ENCODE peak calls at places on chromosomes 3 and 15, in six cellular contexts. One of them, this sample, is unnamed.

GRCh38 chr3:26246901-26247300 is 375.7 kb upstream of the LRRC3B start:
- DNase-seq in prostate gland: no peak
- DNase-seq in HepG2: no peak
- DNase-seq in suprapubic skin: no peak
- DNase-seq in endothelial cell of umbilical vein: no peak
- DNase-seq in Panc1: no peak
- DNase-seq in this sample: no peak

GRCh38 chr3:5149306-5149880 is 27.3 kb downstream of the ARL8B start:
- DNase-seq in prostate gland: no peak
- DNase-seq in HepG2: no peak
- DNase-seq in suprapubic skin: no peak
- DNase-seq in endothelial cell of umbilical vein: no peak
- DNase-seq in Panc1: no peak
- DNase-seq in this sample: no peak

GRCh38 chr15:36887214-36888017 is 212.9 kb downstream of the MEIS2 start:
- DNase-seq in prostate gland: peak; percentile 41
- DNase-seq in HepG2: no peak
- DNase-seq in suprapubic skin: no peak
- DNase-seq in endothelial cell of umbilical vein: no peak
- DNase-seq in Panc1: no peak
- DNase-seq in this sample: no peak

GRCh38 chr15:85494035-85494793 is 113.8 kb downstream of the AKAP13 start:
- DNase-seq in prostate gland: no peak
- DNase-seq in HepG2: no peak
- DNase-seq in suprapubic skin: no peak
- DNase-seq in endothelial cell of umbilical vein: peak; percentile 76
- DNase-seq in Panc1: peak; percentile 81
- DNase-seq in this sample: no peak

GRCh38 chr3:53221345-53221744 is 34.5 kb downstream of the TKT start:
- DNase-seq in prostate gland: no peak
- DNase-seq in HepG2: no peak
- DNase-seq in suprapubic skin: no peak
- DNase-seq in endothelial cell of umbilical vein: no peak
- DNase-seq in Panc1: no peak
- DNase-seq in this sample: no peak

GRCh38 chr3:180646187-180646790 is 33.0 kb downstream of the CCDC39 start:
- DNase-seq in prostate gland: no peak
- DNase-seq in HepG2: no peak
- DNase-seq in suprapubic skin: no peak
- DNase-seq in endothelial cell of umbilical vein: peak; percentile 2
- DNase-seq in Panc1: peak; percentile 7
- DNase-seq in this sample: no peak

GRCh38 chr3:164524201-164524600 is 554.1 kb downstream of the SI start:
- DNase-seq in prostate gland: no peak
- DNase-seq in HepG2: peak; percentile 69
- DNase-seq in suprapubic skin: no peak
- DNase-seq in endothelial cell of umbilical vein: no peak
- DNase-seq in Panc1: no peak
- DNase-seq in this sample: no peak

GRCh38 chr3:15755780-15756179 is 42.0 kb downstream of the ANKRD28 start:
- DNase-seq in prostate gland: no peak
- DNase-seq in HepG2: no peak
- DNase-seq in suprapubic skin: no peak
- DNase-seq in endothelial cell of umbilical vein: no peak
- DNase-seq in Panc1: no peak
- DNase-seq in this sample: no peak

GRCh38 chr15:51883436-51883835 is 54.0 kb downstream of the TMOD3 start:
- DNase-seq in prostate gland: no peak
- DNase-seq in HepG2: no peak
- DNase-seq in suprapubic skin: no peak
- DNase-seq in endothelial cell of umbilical vein: no peak
- DNase-seq in Panc1: no peak
- DNase-seq in this sample: no peak

GRCh38 chr3:162141232-162141631 is 644.6 kb downstream of the OTOL1 start:
- DNase-seq in prostate gland: no peak
- DNase-seq in HepG2: no peak
- DNase-seq in suprapubic skin: no peak
- DNase-seq in endothelial cell of umbilical vein: no peak
- DNase-seq in Panc1: no peak
- DNase-seq in this sample: no peak

GRCh38 chr3:16927485-16927884 is 42.7 kb downstream of the PLCL2 start:
- DNase-seq in prostate gland: no peak
- DNase-seq in HepG2: no peak
- DNase-seq in suprapubic skin: no peak
- DNase-seq in endothelial cell of umbilical vein: no peak
- DNase-seq in Panc1: no peak
- DNase-seq in this sample: no peak

GRCh38 chr3:70277304-70277703 is 35.1 kb downstream of the MDFIC2 start:
- DNase-seq in prostate gland: no peak
- DNase-seq in HepG2: no peak
- DNase-seq in suprapubic skin: no peak
- DNase-seq in endothelial cell of umbilical vein: no peak
- DNase-seq in Panc1: no peak
- DNase-seq in this sample: no peak

GRCh38 chr3:111143-112069 is 85.2 kb upstream of the CHL1 start:
- DNase-seq in prostate gland: no peak
- DNase-seq in HepG2: peak; percentile 6
- DNase-seq in suprapubic skin: no peak
- DNase-seq in endothelial cell of umbilical vein: no peak
- DNase-seq in Panc1: no peak
- DNase-seq in this sample: no peak

GRCh38 chr15:90594297-90594696 is 64.6 kb downstream of the CRTC3 start:
- DNase-seq in prostate gland: peak; percentile 96
- DNase-seq in HepG2: no peak
- DNase-seq in suprapubic skin: peak; percentile 88
- DNase-seq in endothelial cell of umbilical vein: peak; percentile 75
- DNase-seq in Panc1: no peak
- DNase-seq in this sample: peak; percentile 95

GRCh38 chr15:39588531-39589192 is 7.8 kb downstream of the THBS1 start:
- DNase-seq in prostate gland: no peak
- DNase-seq in HepG2: no peak
- DNase-seq in suprapubic skin: no peak
- DNase-seq in endothelial cell of umbilical vein: peak; percentile 66
- DNase-seq in Panc1: no peak
- DNase-seq in this sample: no peak

GRCh38 chr3:125035217-125035616 is 20.6 kb downstream of the HEG1 start:
- DNase-seq in prostate gland: no peak
- DNase-seq in HepG2: no peak
- DNase-seq in suprapubic skin: no peak
- DNase-seq in endothelial cell of umbilical vein: no peak
- DNase-seq in Panc1: no peak
- DNase-seq in this sample: no peak

DNA sequence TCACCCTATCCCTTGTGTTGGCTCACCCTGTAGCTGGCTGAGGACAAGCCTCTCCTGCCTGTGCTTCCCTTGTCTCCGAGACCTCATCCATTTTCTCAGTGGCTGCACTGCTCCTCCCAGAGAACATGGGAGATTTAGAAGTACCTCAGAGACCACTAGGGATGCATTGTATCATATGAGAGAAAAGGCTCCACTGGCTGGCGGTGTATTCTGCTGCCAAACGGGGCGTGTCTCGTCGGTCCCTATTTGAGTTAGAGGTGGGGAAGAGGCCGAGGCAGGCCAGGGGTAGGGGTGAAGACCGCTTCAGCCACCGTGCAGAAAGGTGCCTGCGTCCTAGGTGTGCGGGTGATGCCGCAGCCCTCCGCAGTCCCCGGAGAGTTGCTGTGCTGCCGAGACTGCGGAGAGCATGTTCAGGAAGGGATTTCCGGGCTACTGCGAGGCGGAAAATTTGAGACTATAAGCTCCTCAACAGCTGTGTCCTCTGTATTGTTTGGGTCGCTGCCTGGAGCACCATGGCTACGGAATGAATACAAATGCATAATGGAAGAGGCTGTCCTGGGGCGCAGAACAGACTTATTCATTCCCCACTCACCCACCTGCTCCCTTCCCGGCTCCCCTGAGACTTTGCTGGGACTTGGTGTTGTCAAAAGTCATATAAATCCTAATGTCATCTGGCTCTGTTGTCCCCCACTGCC is 43.9 kb downstream of the SPSB4 start:
- DNase-seq in prostate gland: no peak
- DNase-seq in HepG2: no peak
- DNase-seq in suprapubic skin: peak; percentile 78
- DNase-seq in endothelial cell of umbilical vein: peak; percentile 48
- DNase-seq in Panc1: no peak
- DNase-seq in this sample: no peak
- H3K4me3 ChIP-seq in prostate gland: no peak overlapping the region
- H3K4me3 ChIP-seq in HepG2: no peak overlapping the region
- H3K4me3 ChIP-seq in suprapubic skin: peak overlapping the region; percentile 31
- H3K4me3 ChIP-seq in endothelial cell of umbilical vein: no peak overlapping the region
- H3K4me3 ChIP-seq in Panc1: no peak overlapping the region
- H3K4me3 ChIP-seq in this sample: no peak overlapping the region

GRCh38 chr3:146058241-146058640 is 102.7 kb downstream of the PLOD2 start:
- DNase-seq in prostate gland: no peak
- DNase-seq in HepG2: no peak
- DNase-seq in suprapubic skin: no peak
- DNase-seq in endothelial cell of umbilical vein: no peak
- DNase-seq in Panc1: no peak
- DNase-seq in this sample: no peak
- TF ChIP-seq POLR2AphosphoS5 in prostate gland: no peak
- TF ChIP-seq POLR2AphosphoS5 in HepG2: no peak
- TF ChIP-seq POLR2AphosphoS5 in suprapubic skin: no peak
- TF ChIP-seq POLR2AphosphoS5 in endothelial cell of umbilical vein: no peak
- TF ChIP-seq POLR2AphosphoS5 in Panc1: no peak
- TF ChIP-seq POLR2AphosphoS5 in this sample: no peak

GRCh38 chr3:110813541-110813940 is 258.1 kb upstream of the NECTIN3 start:
- DNase-seq in prostate gland: no peak
- DNase-seq in HepG2: no peak
- DNase-seq in suprapubic skin: no peak
- DNase-seq in endothelial cell of umbilical vein: no peak
- DNase-seq in Panc1: no peak
- DNase-seq in this sample: no peak
- H3K4me1 ChIP-seq in prostate gland: no peaks in the 10 kb centered on the region
- H3K4me1 ChIP-seq in HepG2: peaks cover 8% of the 10 kb centered on the region
- H3K4me1 ChIP-seq in suprapubic skin: no peaks in the 10 kb centered on the region
- H3K4me1 ChIP-seq in endothelial cell of umbilical vein: peaks cover 21% of the 10 kb centered on the region
- H3K4me1 ChIP-seq in Panc1: no peaks in the 10 kb centered on the region
- H3K4me1 ChIP-seq in this sample: no peaks in the 10 kb centered on the region

DNA sequence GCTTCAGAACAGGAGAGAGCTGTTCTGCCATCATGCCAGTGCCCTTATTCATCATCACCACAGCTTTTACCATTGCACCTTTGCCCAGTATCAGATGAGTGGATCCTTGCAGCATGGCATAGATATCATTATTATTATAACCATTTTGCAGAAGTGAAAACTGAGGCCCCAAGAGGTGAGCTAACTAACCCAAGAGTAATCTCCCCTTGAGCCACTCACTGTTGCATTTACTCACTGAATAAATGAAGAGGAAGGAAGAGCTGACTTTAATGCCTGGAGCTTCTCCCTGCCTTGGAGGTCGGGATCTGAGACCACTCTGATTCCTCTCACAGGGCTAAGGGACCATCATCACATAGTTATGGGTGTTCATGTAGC is 32.0 kb downstream of the HRH1 start:
- DNase-seq in prostate gland: no peak
- DNase-seq in HepG2: no peak
- DNase-seq in suprapubic skin: peak; percentile 18
- DNase-seq in endothelial cell of umbilical vein: no peak
- DNase-seq in Panc1: no peak
- DNase-seq in this sample: no peak
- H3K4me3 ChIP-seq in prostate gland: no peak overlapping the region
- H3K4me3 ChIP-seq in HepG2: no peak overlapping the region
- H3K4me3 ChIP-seq in suprapubic skin: no peak overlapping the region
- H3K4me3 ChIP-seq in endothelial cell of umbilical vein: no peak overlapping the region
- H3K4me3 ChIP-seq in Panc1: no peak overlapping the region
- H3K4me3 ChIP-seq in this sample: no peak overlapping the region

DNA sequence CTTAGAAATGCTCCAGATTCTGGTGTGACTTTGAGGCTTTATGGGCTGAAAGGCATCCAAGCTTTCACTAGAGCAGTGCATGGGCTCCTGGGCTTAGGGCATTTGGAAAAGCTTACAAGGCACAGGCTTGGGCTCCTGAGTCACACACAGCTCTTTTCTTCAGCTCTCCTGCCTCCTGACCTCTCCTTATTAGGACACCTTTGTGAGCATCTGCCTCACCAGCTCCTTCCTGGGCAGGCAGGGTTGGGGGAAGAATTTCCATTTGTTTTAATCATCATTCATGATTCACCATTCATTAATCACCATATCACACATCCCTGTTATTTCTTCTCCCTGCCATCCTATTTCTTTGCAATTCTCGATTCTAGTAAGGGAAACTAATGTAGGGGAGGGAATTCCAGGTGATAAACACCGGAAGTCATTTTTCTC is 22.3 kb downstream of the CDCP1 start:
- DNase-seq in prostate gland: no peak
- DNase-seq in HepG2: no peak
- DNase-seq in suprapubic skin: no peak
- DNase-seq in endothelial cell of umbilical vein: peak; percentile 40
- DNase-seq in Panc1: peak; percentile 92
- DNase-seq in this sample: no peak
- TF ChIP-seq POLR2AphosphoS5 in prostate gland: peak; percentile 14
- TF ChIP-seq POLR2AphosphoS5 in HepG2: no peak
- TF ChIP-seq POLR2AphosphoS5 in suprapubic skin: no peak
- TF ChIP-seq POLR2AphosphoS5 in endothelial cell of umbilical vein: no peak
- TF ChIP-seq POLR2AphosphoS5 in Panc1: no peak
- TF ChIP-seq POLR2AphosphoS5 in this sample: no peak

This sample was measured in spleen.